ENCODE peak calls at places on chromosome 4, in eight cellular contexts. One of them, this sample, is unnamed.

GRCh38 chr4:73055241-73055897 is 14.1 kb downstream of the COX18 start:
- DNase-seq in heart left ventricle: no peak
- DNase-seq in effector memory CD4-positive, alpha-beta T cell: no peak
- DNase-seq in body of pancreas: no peak
- DNase-seq in CD4-positive, alpha-beta T cell: no peak
- DNase-seq in spleen: no peak
- DNase-seq in uterus: no peak
- DNase-seq in sigmoid colon: no peak
- DNase-seq in this sample: no peak

GRCh38 chr4:83964996-83965541 is 429.2 kb downstream of the GPAT3 start:
- DNase-seq in sigmoid colon: no peak
- DNase-seq in effector memory CD4-positive, alpha-beta T cell: no peak
- DNase-seq in uterus: no peak
- DNase-seq in CD4-positive, alpha-beta T cell: no peak
- DNase-seq in heart left ventricle: no peak
- DNase-seq in body of pancreas: no peak
- DNase-seq in spleen: no peak
- DNase-seq in this sample: no peak

GRCh38 chr4:3407171-3407771 is 34.5 kb upstream of the HGFAC start:
- DNase-seq in uterus: peak; percentile 7
- DNase-seq in sigmoid colon: peak; percentile 35
- DNase-seq in spleen: peak; percentile 62
- DNase-seq in effector memory CD4-positive, alpha-beta T cell: no peak
- DNase-seq in heart left ventricle: peak; percentile 13
- DNase-seq in CD4-positive, alpha-beta T cell: no peak
- DNase-seq in body of pancreas: no peak
- DNase-seq in this sample: no peak

GRCh38 chr4:42653606-42654560 is 3.0 kb downstream of the ATP8A1 start:
- DNase-seq in uterus: no peak
- DNase-seq in effector memory CD4-positive, alpha-beta T cell: no peak
- DNase-seq in body of pancreas: peak; percentile 23
- DNase-seq in sigmoid colon: no peak
- DNase-seq in heart left ventricle: no peak
- DNase-seq in spleen: no peak
- DNase-seq in CD4-positive, alpha-beta T cell: no peak
- DNase-seq in this sample: no peak

GRCh38 chr4:48139688-48140087 is 5.6 kb upstream of the TXK start:
- DNase-seq in effector memory CD4-positive, alpha-beta T cell: no peak
- DNase-seq in uterus: no peak
- DNase-seq in body of pancreas: peak; percentile 23
- DNase-seq in sigmoid colon: no peak
- DNase-seq in CD4-positive, alpha-beta T cell: peak; percentile 47
- DNase-seq in spleen: no peak
- DNase-seq in heart left ventricle: no peak
- DNase-seq in this sample: no peak

GRCh38 chr4:958836-959337 is 14.5 kb downstream of the DGKQ start:
- DNase-seq in body of pancreas: no peak
- DNase-seq in heart left ventricle: peak; percentile 21
- DNase-seq in CD4-positive, alpha-beta T cell: no peak
- DNase-seq in spleen: peak; percentile 62
- DNase-seq in effector memory CD4-positive, alpha-beta T cell: no peak
- DNase-seq in sigmoid colon: peak; percentile 60
- DNase-seq in uterus: no peak
- DNase-seq in this sample: no peak

GRCh38 chr4:2741626-2742025 is 14.5 kb downstream of the TNIP2 start:
- DNase-seq in CD4-positive, alpha-beta T cell: no peak
- DNase-seq in uterus: no peak
- DNase-seq in body of pancreas: no peak
- DNase-seq in spleen: peak; percentile 49
- DNase-seq in heart left ventricle: no peak
- DNase-seq in sigmoid colon: no peak
- DNase-seq in effector memory CD4-positive, alpha-beta T cell: no peak
- DNase-seq in this sample: no peak

GRCh38 chr4:145960012-145960411 is 21.4 kb upstream of the ZNF827 start:
- DNase-seq in body of pancreas: no peak
- DNase-seq in sigmoid colon: no peak
- DNase-seq in heart left ventricle: no peak
- DNase-seq in spleen: no peak
- DNase-seq in CD4-positive, alpha-beta T cell: no peak
- DNase-seq in uterus: no peak
- DNase-seq in effector memory CD4-positive, alpha-beta T cell: no peak
- DNase-seq in this sample: no peak

GRCh38 chr4:153904011-153904410 is 115.1 kb upstream of the SFRP2 start:
- DNase-seq in effector memory CD4-positive, alpha-beta T cell: no peak
- DNase-seq in heart left ventricle: no peak
- DNase-seq in spleen: no peak
- DNase-seq in sigmoid colon: no peak
- DNase-seq in body of pancreas: no peak
- DNase-seq in CD4-positive, alpha-beta T cell: no peak
- DNase-seq in uterus: no peak
- DNase-seq in this sample: no peak

GRCh38 chr4:184487503-184487902 is 13.2 kb upstream of the IRF2 start:
- DNase-seq in uterus: no peak
- DNase-seq in CD4-positive, alpha-beta T cell: no peak
- DNase-seq in body of pancreas: no peak
- DNase-seq in effector memory CD4-positive, alpha-beta T cell: no peak
- DNase-seq in spleen: no peak
- DNase-seq in sigmoid colon: no peak
- DNase-seq in heart left ventricle: no peak
- DNase-seq in this sample: no peak

GRCh38 chr4:83125738-83126141 is 11.2 kb upstream of the PLAC8 start:
- DNase-seq in body of pancreas: no peak
- DNase-seq in CD4-positive, alpha-beta T cell: peak; percentile 43
- DNase-seq in effector memory CD4-positive, alpha-beta T cell: peak; percentile 58
- DNase-seq in spleen: peak; percentile 82
- DNase-seq in sigmoid colon: no peak
- DNase-seq in heart left ventricle: no peak
- DNase-seq in uterus: no peak
- DNase-seq in this sample: no peak

GRCh38 chr4:138184881-138185280 is 57.3 kb downstream of the SLC7A11 start:
- DNase-seq in body of pancreas: no peak
- DNase-seq in uterus: no peak
- DNase-seq in CD4-positive, alpha-beta T cell: no peak
- DNase-seq in sigmoid colon: no peak
- DNase-seq in effector memory CD4-positive, alpha-beta T cell: no peak
- DNase-seq in heart left ventricle: no peak
- DNase-seq in spleen: no peak
- DNase-seq in this sample: no peak

DNA sequence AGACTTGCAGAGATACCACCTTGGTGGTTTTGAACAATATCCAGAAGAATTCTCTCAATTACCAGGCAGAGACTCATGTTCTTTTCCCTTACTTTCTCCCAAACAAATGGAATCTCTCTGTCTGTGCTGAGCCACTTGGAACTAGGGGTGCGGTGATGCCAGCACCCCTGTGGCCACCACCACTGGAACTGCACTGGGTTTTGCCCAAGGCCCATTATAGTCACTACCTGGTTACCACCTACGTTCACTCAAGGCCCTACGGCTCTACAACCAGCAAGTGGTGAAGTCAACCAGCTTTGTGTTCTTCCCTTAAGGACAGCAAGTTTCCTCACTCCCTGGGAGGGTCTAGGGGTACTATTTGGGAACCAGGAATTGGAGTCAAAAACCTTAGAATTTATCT is 1183.7 kb downstream of the FSTL5 start:
- DNase-seq in heart left ventricle: no peak
- DNase-seq in uterus: no peak
- DNase-seq in effector memory CD4-positive, alpha-beta T cell: no peak
- DNase-seq in CD4-positive, alpha-beta T cell: no peak
- DNase-seq in spleen: no peak
- DNase-seq in body of pancreas: no peak
- DNase-seq in sigmoid colon: no peak
- DNase-seq in this sample: no peak
- H3K9me3 ChIP-seq in heart left ventricle: no peaks in the 10 kb centered on the region
- H3K9me3 ChIP-seq in uterus: no peaks in the 10 kb centered on the region
- H3K9me3 ChIP-seq in effector memory CD4-positive, alpha-beta T cell: no peaks in the 10 kb centered on the region
- H3K9me3 ChIP-seq in CD4-positive, alpha-beta T cell: no peaks in the 10 kb centered on the region
- H3K9me3 ChIP-seq in spleen: no peaks in the 10 kb centered on the region
- H3K9me3 ChIP-seq in body of pancreas: no peaks in the 10 kb centered on the region
- H3K9me3 ChIP-seq in sigmoid colon: no peaks in the 10 kb centered on the region
- H3K9me3 ChIP-seq in this sample: no peaks in the 10 kb centered on the region

DNA sequence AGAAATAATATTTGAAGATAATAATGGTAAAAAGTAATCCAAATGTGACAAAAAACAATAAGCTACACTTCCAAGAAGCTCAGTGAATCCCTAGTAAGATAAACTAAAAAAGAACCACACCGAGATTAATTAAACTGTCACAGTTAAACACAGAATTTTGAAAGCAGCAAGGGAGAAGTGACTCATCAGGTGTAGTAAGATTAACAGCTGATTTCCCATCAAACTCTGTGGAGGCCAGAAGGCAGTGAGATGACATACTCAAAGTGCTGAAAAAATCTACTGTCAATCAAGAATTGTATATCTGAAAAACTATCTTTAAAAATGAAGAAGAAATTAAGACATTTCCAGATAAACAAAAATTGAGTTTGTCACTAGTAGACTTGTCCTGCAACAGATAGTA is 35.3 kb downstream of the STK32B start:
- DNase-seq in effector memory CD4-positive, alpha-beta T cell: no peak
- DNase-seq in spleen: no peak
- DNase-seq in heart left ventricle: no peak
- DNase-seq in body of pancreas: no peak
- DNase-seq in CD4-positive, alpha-beta T cell: no peak
- DNase-seq in sigmoid colon: no peak
- DNase-seq in uterus: no peak
- DNase-seq in this sample: no peak
- H3K9me3 ChIP-seq in effector memory CD4-positive, alpha-beta T cell: no peaks in the 10 kb centered on the region
- H3K9me3 ChIP-seq in spleen: peaks cover 26% of the 10 kb centered on the region
- H3K9me3 ChIP-seq in heart left ventricle: peaks cover 25% of the 10 kb centered on the region
- H3K9me3 ChIP-seq in body of pancreas: no peaks in the 10 kb centered on the region
- H3K9me3 ChIP-seq in CD4-positive, alpha-beta T cell: peaks cover 11% of the 10 kb centered on the region
- H3K9me3 ChIP-seq in sigmoid colon: peaks cover 12% of the 10 kb centered on the region
- H3K9me3 ChIP-seq in uterus: peaks cover 3% of the 10 kb centered on the region
- H3K9me3 ChIP-seq in this sample: peaks cover 2% of the 10 kb centered on the region

GRCh38 chr4:13852411-13852810 is 224.9 kb upstream of the BOD1L1 start:
- DNase-seq in effector memory CD4-positive, alpha-beta T cell: no peak
- DNase-seq in CD4-positive, alpha-beta T cell: no peak
- DNase-seq in sigmoid colon: no peak
- DNase-seq in heart left ventricle: no peak
- DNase-seq in spleen: no peak
- DNase-seq in uterus: no peak
- DNase-seq in body of pancreas: no peak
- DNase-seq in this sample: no peak

GRCh38 chr4:13857397-13857796 is 229.9 kb upstream of the BOD1L1 start:
- DNase-seq in uterus: no peak
- DNase-seq in effector memory CD4-positive, alpha-beta T cell: no peak
- DNase-seq in sigmoid colon: no peak
- DNase-seq in CD4-positive, alpha-beta T cell: no peak
- DNase-seq in heart left ventricle: no peak
- DNase-seq in spleen: no peak
- DNase-seq in body of pancreas: no peak
- DNase-seq in this sample: no peak

GRCh38 chr4:13849778-13850177 is 222.3 kb upstream of the BOD1L1 start:
- DNase-seq in sigmoid colon: no peak
- DNase-seq in uterus: no peak
- DNase-seq in heart left ventricle: no peak
- DNase-seq in body of pancreas: no peak
- DNase-seq in CD4-positive, alpha-beta T cell: no peak
- DNase-seq in effector memory CD4-positive, alpha-beta T cell: no peak
- DNase-seq in spleen: no peak
- DNase-seq in this sample: no peak

GRCh38 chr4:13856387-13856786 is 228.9 kb upstream of the BOD1L1 start:
- DNase-seq in effector memory CD4-positive, alpha-beta T cell: no peak
- DNase-seq in uterus: no peak
- DNase-seq in CD4-positive, alpha-beta T cell: no peak
- DNase-seq in body of pancreas: no peak
- DNase-seq in heart left ventricle: no peak
- DNase-seq in sigmoid colon: no peak
- DNase-seq in spleen: no peak
- DNase-seq in this sample: no peak

DNA sequence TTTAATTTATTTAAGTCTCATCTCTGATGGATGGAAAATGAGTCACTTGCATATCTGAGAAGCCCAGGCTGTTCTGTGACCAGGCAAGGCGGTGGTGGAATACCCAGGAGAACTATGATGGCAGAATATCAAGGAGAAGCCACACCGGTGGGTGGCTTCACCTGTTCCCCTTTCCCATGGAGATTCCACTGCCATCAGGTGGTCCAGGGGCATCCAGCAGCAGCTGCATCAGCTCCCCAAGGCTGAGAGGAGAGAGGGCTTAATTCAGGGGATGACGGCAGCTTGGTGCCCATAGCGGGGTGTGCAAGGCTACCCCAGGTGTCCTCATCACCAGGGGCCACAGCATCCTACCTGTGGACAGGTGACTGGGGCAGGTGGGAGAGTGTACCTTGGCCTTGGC is 224.0 kb upstream of the BOD1L1 start:
- DNase-seq in body of pancreas: no peak
- DNase-seq in heart left ventricle: no peak
- DNase-seq in uterus: no peak
- DNase-seq in sigmoid colon: no peak
- DNase-seq in effector memory CD4-positive, alpha-beta T cell: no peak
- DNase-seq in CD4-positive, alpha-beta T cell: no peak
- DNase-seq in spleen: no peak
- DNase-seq in this sample: no peak
- H3K9me3 ChIP-seq in body of pancreas: no peaks in the 10 kb centered on the region
- H3K9me3 ChIP-seq in heart left ventricle: no peaks in the 10 kb centered on the region
- H3K9me3 ChIP-seq in uterus: no peaks in the 10 kb centered on the region
- H3K9me3 ChIP-seq in sigmoid colon: no peaks in the 10 kb centered on the region
- H3K9me3 ChIP-seq in effector memory CD4-positive, alpha-beta T cell: no peaks in the 10 kb centered on the region
- H3K9me3 ChIP-seq in CD4-positive, alpha-beta T cell: no peaks in the 10 kb centered on the region
- H3K9me3 ChIP-seq in spleen: peaks cover 3% of the 10 kb centered on the region
- H3K9me3 ChIP-seq in this sample: no peaks in the 10 kb centered on the region

GRCh38 chr4:8911311-8912088 is 39.9 kb upstream of the HMX1 start:
- DNase-seq in uterus: peak; percentile 8
- DNase-seq in spleen: peak; percentile 67
- DNase-seq in effector memory CD4-positive, alpha-beta T cell: no peak
- DNase-seq in sigmoid colon: peak; percentile 56
- DNase-seq in CD4-positive, alpha-beta T cell: no peak
- DNase-seq in body of pancreas: no peak
- DNase-seq in heart left ventricle: no peak
- DNase-seq in this sample: peak; percentile 3
- H3K9me3 ChIP-seq in uterus: no peaks in the 10 kb centered on the region
- H3K9me3 ChIP-seq in spleen: no peaks in the 10 kb centered on the region
- H3K9me3 ChIP-seq in effector memory CD4-positive, alpha-beta T cell: no peaks in the 10 kb centered on the region
- H3K9me3 ChIP-seq in sigmoid colon: no peaks in the 10 kb centered on the region
- H3K9me3 ChIP-seq in CD4-positive, alpha-beta T cell: no peaks in the 10 kb centered on the region
- H3K9me3 ChIP-seq in body of pancreas: no peaks in the 10 kb centered on the region
- H3K9me3 ChIP-seq in heart left ventricle: no peaks in the 10 kb centered on the region
- H3K9me3 ChIP-seq in this sample: no peaks in the 10 kb centered on the region

GRCh38 chr4:175405961-175406360 is 406.1 kb downstream of the GPM6A start:
- DNase-seq in body of pancreas: no peak
- DNase-seq in CD4-positive, alpha-beta T cell: no peak
- DNase-seq in heart left ventricle: no peak
- DNase-seq in sigmoid colon: no peak
- DNase-seq in effector memory CD4-positive, alpha-beta T cell: no peak
- DNase-seq in spleen: no peak
- DNase-seq in uterus: no peak
- DNase-seq in this sample: no peak
- H3K9me3 ChIP-seq in body of pancreas: no peaks in the 10 kb centered on the region
- H3K9me3 ChIP-seq in CD4-positive, alpha-beta T cell: peaks cover 4% of the 10 kb centered on the region
- H3K9me3 ChIP-seq in heart left ventricle: no peaks in the 10 kb centered on the region
- H3K9me3 ChIP-seq in sigmoid colon: no peaks in the 10 kb centered on the region
- H3K9me3 ChIP-seq in effector memory CD4-positive, alpha-beta T cell: no peaks in the 10 kb centered on the region
- H3K9me3 ChIP-seq in spleen: no peaks in the 10 kb centered on the region
- H3K9me3 ChIP-seq in uterus: no peaks in the 10 kb centered on the region
- H3K9me3 ChIP-seq in this sample: no peaks in the 10 kb centered on the region

DNA sequence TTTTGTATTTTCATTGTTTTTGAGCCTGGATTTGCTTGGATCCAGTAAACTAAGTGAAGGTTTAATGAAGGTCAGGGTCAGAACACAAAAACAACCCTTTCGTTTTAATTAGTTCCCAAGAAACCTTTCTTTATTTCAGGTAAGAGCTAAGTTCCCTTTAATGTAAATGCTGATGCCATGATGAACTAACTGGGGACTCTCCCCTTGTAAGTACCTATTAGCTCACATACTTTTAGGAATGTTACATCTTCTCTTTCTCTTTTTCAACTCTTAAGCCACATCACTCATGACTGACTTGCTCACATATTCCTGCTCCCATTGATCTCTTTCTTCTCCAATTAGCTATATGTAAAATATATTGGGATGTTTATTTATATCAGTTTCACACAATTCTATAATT is 673.1 kb upstream of the CPEB2 start:
- DNase-seq in uterus: no peak
- DNase-seq in heart left ventricle: no peak
- DNase-seq in body of pancreas: no peak
- DNase-seq in effector memory CD4-positive, alpha-beta T cell: no peak
- DNase-seq in CD4-positive, alpha-beta T cell: no peak
- DNase-seq in spleen: no peak
- DNase-seq in sigmoid colon: no peak
- DNase-seq in this sample: no peak
- H3K9me3 ChIP-seq in uterus: no peaks in the 10 kb centered on the region
- H3K9me3 ChIP-seq in heart left ventricle: no peaks in the 10 kb centered on the region
- H3K9me3 ChIP-seq in body of pancreas: no peaks in the 10 kb centered on the region
- H3K9me3 ChIP-seq in effector memory CD4-positive, alpha-beta T cell: no peaks in the 10 kb centered on the region
- H3K9me3 ChIP-seq in CD4-positive, alpha-beta T cell: peaks cover 11% of the 10 kb centered on the region
- H3K9me3 ChIP-seq in spleen: peaks cover 8% of the 10 kb centered on the region
- H3K9me3 ChIP-seq in sigmoid colon: no peaks in the 10 kb centered on the region
- H3K9me3 ChIP-seq in this sample: no peaks in the 10 kb centered on the region